ENCODE peak calls at places on chromosomes 4 and X, in four cellular contexts. One of them, this sample, is unnamed.

GRCh38 chr4:20017035-20017434 is 234.7 kb upstream of the SLIT2 start:
- DNase-seq in neuronal stem cell: no peak
- DNase-seq in right atrium auricular region: no peak
- DNase-seq in fibroblast of lung: peak; percentile 88
- DNase-seq in this sample: no peak

GRCh38 chr4:80097395-80098177 is 24.6 kb upstream of the ANTXR2 start:
- DNase-seq in right atrium auricular region: peak; percentile 65
- DNase-seq in neuronal stem cell: no peak
- DNase-seq in fibroblast of lung: peak; percentile 94
- DNase-seq in this sample: no peak

GRCh38 chrX:148938348-148938747 is 437.9 kb downstream of the AFF2 start:
- DNase-seq in fibroblast of lung: no peak
- DNase-seq in neuronal stem cell: no peak
- DNase-seq in right atrium auricular region: no peak
- DNase-seq in this sample: no peak

GRCh38 chrX:26783512-26784225 is 567.7 kb downstream of the MAGEB5 start:
- DNase-seq in fibroblast of lung: peak; percentile 2
- DNase-seq in neuronal stem cell: peak; percentile 0
- DNase-seq in right atrium auricular region: no peak
- DNase-seq in this sample: peak; percentile 50

GRCh38 chr4:54568184-54568583 is 89.6 kb upstream of the KIT start:
- DNase-seq in neuronal stem cell: no peak
- DNase-seq in right atrium auricular region: no peak
- DNase-seq in fibroblast of lung: peak; percentile 84
- DNase-seq in this sample: no peak

GRCh38 chr4:76943129-76943620 is 6.4 kb upstream of the SEPTIN11 start:
- DNase-seq in fibroblast of lung: peak; percentile 93
- DNase-seq in neuronal stem cell: no peak
- DNase-seq in right atrium auricular region: no peak
- DNase-seq in this sample: no peak

GRCh38 chr4:102692474-102692873 is 68.3 kb downstream of the MANBA start:
- DNase-seq in right atrium auricular region: no peak
- DNase-seq in neuronal stem cell: no peak
- DNase-seq in fibroblast of lung: no peak
- DNase-seq in this sample: no peak

GRCh38 chrX:119759333-119759766 is 962 bp downstream of the SOWAHD start:
- DNase-seq in right atrium auricular region: no peak
- DNase-seq in neuronal stem cell: no peak
- DNase-seq in fibroblast of lung: no peak
- DNase-seq in this sample: no peak

GRCh38 chrX:108139303-108139702 is 47.7 kb downstream of the ATG4A start:
- DNase-seq in right atrium auricular region: no peak
- DNase-seq in fibroblast of lung: no peak
- DNase-seq in neuronal stem cell: no peak
- DNase-seq in this sample: no peak

GRCh38 chr4:3227878-3228675 is 20.9 kb upstream of the MSANTD1 start:
- DNase-seq in fibroblast of lung: peak; percentile 10
- DNase-seq in neuronal stem cell: no peak
- DNase-seq in right atrium auricular region: no peak
- DNase-seq in this sample: no peak

GRCh38 chr4:139557506-139558110 is 1.6 kb upstream of the SETD7 start:
- DNase-seq in right atrium auricular region: no peak
- DNase-seq in fibroblast of lung: no peak
- DNase-seq in neuronal stem cell: no peak
- DNase-seq in this sample: peak; percentile 70

GRCh38 chr4:177356921-177357320 is 47.2 kb downstream of the NEIL3 start:
- DNase-seq in fibroblast of lung: peak; percentile 28
- DNase-seq in neuronal stem cell: no peak
- DNase-seq in right atrium auricular region: no peak
- DNase-seq in this sample: no peak

GRCh38 chrX:45515262-45516215 is 314.9 kb upstream of the DIPK2B start:
- DNase-seq in right atrium auricular region: peak; percentile 82
- DNase-seq in fibroblast of lung: peak; percentile 87
- DNase-seq in neuronal stem cell: no peak
- DNase-seq in this sample: peak; percentile 23

GRCh38 chrX:10011261-10011931 is 44.2 kb downstream of the CLDN34 start:
- DNase-seq in right atrium auricular region: no peak
- DNase-seq in neuronal stem cell: no peak
- DNase-seq in fibroblast of lung: peak; percentile 59
- DNase-seq in this sample: no peak

GRCh38 chr4:90127223-90127705 is at the start of gene CCSER1:
- DNase-seq in right atrium auricular region: peak; percentile 80
- DNase-seq in neuronal stem cell: peak; percentile 43
- DNase-seq in fibroblast of lung: peak; percentile 79
- DNase-seq in this sample: peak; percentile 92
- H3K27ac ChIP-seq in right atrium auricular region: peak within 1 kb of the TSS; percentile 93
- H3K27ac ChIP-seq in neuronal stem cell: no peak within 1 kb of the TSS
- H3K27ac ChIP-seq in fibroblast of lung: no peak within 1 kb of the TSS
- H3K27ac ChIP-seq in this sample: peak within 1 kb of the TSS; percentile 78

GRCh38 chr4:71004281-71004851 is 10.9 kb downstream of the DCK start:
- DNase-seq in neuronal stem cell: no peak
- DNase-seq in fibroblast of lung: no peak
- DNase-seq in right atrium auricular region: no peak
- DNase-seq in this sample: peak; percentile 15
- H3K4me3 ChIP-seq in neuronal stem cell: no peak overlapping the region
- H3K4me3 ChIP-seq in fibroblast of lung: no peak overlapping the region
- H3K4me3 ChIP-seq in right atrium auricular region: no peak overlapping the region
- H3K4me3 ChIP-seq in this sample: no peak overlapping the region

DNA sequence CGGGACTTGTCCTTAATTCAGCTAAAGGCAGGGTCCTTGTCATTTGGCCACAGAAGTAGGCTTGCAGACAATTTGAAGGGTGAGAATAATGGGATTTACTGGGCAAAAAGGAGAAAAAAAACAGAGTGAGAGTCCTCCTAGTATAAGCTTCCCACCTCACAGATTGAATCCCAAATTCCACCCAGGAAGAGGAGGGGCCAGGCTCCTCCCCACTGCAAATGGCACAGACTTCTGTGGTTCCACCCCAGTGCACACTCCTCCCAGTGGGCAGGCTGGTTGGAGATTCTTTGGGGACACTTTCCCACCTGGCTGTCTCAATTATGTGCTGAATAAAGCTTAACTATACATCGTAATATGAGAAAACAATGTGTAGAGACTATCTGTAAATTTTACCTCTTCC is 31.6 kb downstream of the MEPE start:
- DNase-seq in neuronal stem cell: no peak
- DNase-seq in right atrium auricular region: no peak
- DNase-seq in fibroblast of lung: no peak
- DNase-seq in this sample: no peak
- H3K9me3 ChIP-seq in neuronal stem cell: no peaks in the 10 kb centered on the region
- H3K9me3 ChIP-seq in right atrium auricular region: no peaks in the 10 kb centered on the region
- H3K9me3 ChIP-seq in fibroblast of lung: no peaks in the 10 kb centered on the region
- H3K9me3 ChIP-seq in this sample: no peaks in the 10 kb centered on the region

GRCh38 chrX:68693481-68694410 is 46.3 kb downstream of the STARD8 start:
- DNase-seq in neuronal stem cell: peak; percentile 59
- DNase-seq in fibroblast of lung: peak; percentile 71
- DNase-seq in right atrium auricular region: peak; percentile 84
- DNase-seq in this sample: peak; percentile 64

GRCh38 chrX:68696267-68696666 is 48.8 kb downstream of the STARD8 start:
- DNase-seq in fibroblast of lung: no peak
- DNase-seq in right atrium auricular region: no peak
- DNase-seq in neuronal stem cell: no peak
- DNase-seq in this sample: no peak

GRCh38 chrX:68697036-68697435 is 49.6 kb downstream of the STARD8 start:
- DNase-seq in neuronal stem cell: no peak
- DNase-seq in right atrium auricular region: no peak
- DNase-seq in fibroblast of lung: no peak
- DNase-seq in this sample: no peak

GRCh38 chrX:68694429-68695205 is 47.2 kb downstream of the STARD8 start:
- DNase-seq in fibroblast of lung: no peak
- DNase-seq in neuronal stem cell: no peak
- DNase-seq in right atrium auricular region: no peak
- DNase-seq in this sample: no peak

DNA sequence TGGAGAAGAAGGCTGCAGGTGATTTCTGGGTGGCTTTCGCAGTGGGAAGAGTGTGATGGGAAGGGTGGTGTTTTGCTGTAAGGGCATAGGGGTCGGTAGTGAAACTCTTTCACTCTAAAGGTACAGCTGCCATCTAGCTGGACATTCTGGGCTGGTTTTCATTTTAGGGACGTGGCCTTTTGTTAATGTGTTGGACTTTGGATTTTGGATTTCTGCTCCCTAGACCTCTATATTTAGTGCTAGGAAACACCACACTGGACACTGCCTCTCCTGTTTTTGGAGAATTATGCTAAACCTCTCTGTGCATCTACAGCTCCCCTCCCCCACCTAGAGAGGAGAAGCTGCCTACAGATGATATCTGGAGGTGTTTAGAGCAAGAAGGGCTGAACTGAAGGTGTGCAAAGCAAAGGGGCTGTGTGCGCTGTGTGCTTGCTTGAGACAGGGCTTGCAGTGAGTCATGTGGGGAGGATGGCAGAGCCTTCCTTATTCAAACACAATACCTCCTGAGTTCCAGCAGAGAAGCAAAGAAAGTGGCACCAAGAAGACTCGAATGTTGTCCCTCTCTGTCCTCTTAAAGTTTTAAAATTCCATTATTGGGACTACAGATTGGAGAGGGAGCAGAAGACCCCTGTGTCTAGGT is 47.9 kb downstream of the STARD8 start:
- DNase-seq in fibroblast of lung: no peak
- DNase-seq in neuronal stem cell: no peak
- DNase-seq in right atrium auricular region: no peak
- DNase-seq in this sample: no peak
- H3K27ac ChIP-seq in fibroblast of lung: no peak overlapping the region
- H3K27ac ChIP-seq in neuronal stem cell: no peak overlapping the region
- H3K27ac ChIP-seq in right atrium auricular region: peak overlapping the region; percentile 77
- H3K27ac ChIP-seq in this sample: no peak overlapping the region

GRCh38 chrX:77415161-77415560 is 32.0 kb upstream of the FGF16 start:
- DNase-seq in right atrium auricular region: no peak
- DNase-seq in fibroblast of lung: no peak
- DNase-seq in neuronal stem cell: no peak
- DNase-seq in this sample: no peak
- H3K4me3 ChIP-seq in right atrium auricular region: no peak overlapping the region
- H3K4me3 ChIP-seq in fibroblast of lung: no peak overlapping the region
- H3K4me3 ChIP-seq in neuronal stem cell: no peak overlapping the region
- H3K4me3 ChIP-seq in this sample: no peak overlapping the region

GRCh38 chr4:97367878-97368277 is 775.4 kb downstream of the STPG2 start:
- DNase-seq in fibroblast of lung: peak; percentile 92
- DNase-seq in right atrium auricular region: no peak
- DNase-seq in neuronal stem cell: no peak
- DNase-seq in this sample: no peak

GRCh38 chr4:97370581-97370980 is 772.7 kb downstream of the STPG2 start:
- DNase-seq in right atrium auricular region: no peak
- DNase-seq in neuronal stem cell: no peak
- DNase-seq in fibroblast of lung: peak; percentile 66
- DNase-seq in this sample: no peak

DNA sequence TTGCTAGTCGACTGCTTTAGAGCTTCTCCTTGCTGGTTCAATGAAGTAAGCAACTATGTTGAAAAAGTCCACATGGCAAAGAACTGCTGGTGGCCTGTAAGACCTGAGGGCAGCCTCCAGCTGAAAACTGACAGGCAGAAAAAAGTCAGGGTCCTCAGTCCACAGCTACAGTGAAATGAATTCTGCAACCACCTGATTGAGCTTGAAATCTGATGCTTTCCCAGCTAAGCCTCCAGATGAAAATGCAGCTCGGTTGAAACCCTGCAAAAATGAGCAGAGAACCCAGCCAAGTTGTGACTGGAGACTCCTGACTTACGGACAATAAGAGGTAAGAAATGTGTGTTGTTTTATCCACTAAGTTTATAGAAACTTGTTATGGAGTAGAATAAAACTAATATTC is 776.6 kb downstream of the STPG2 start:
- DNase-seq in right atrium auricular region: no peak
- DNase-seq in neuronal stem cell: no peak
- DNase-seq in fibroblast of lung: peak; percentile 14
- DNase-seq in this sample: no peak
- H3K9me3 ChIP-seq in right atrium auricular region: peaks cover 5% of the 10 kb centered on the region
- H3K9me3 ChIP-seq in neuronal stem cell: peaks cover 2% of the 10 kb centered on the region
- H3K9me3 ChIP-seq in fibroblast of lung: no peaks in the 10 kb centered on the region
- H3K9me3 ChIP-seq in this sample: peaks cover 8% of the 10 kb centered on the region

This sample was measured in WERI-Rb-1.